ENCODE peak calls at places on chromosomes 7 and 10, in four cellular contexts. One of them, this sample, is unnamed. For H3K9me3 and H3K4me1, the result is how much of the 10 kb centered on the place peaks cover.

GRCh38 chr10:47379445-47379785 is 4.7 kb downstream of the ZNF488 start:
- DNase-seq in Peyer's patch: no peak
- DNase-seq in MM.1S: no peak
- DNase-seq in stomach: peak
- DNase-seq in this sample: no peak

GRCh38 chr7:5296627-5297226 is 14.0 kb downstream of the SLC29A4 start:
- DNase-seq in stomach: no peak
- DNase-seq in MM.1S: no peak
- DNase-seq in Peyer's patch: peak
- DNase-seq in this sample: no peak

GRCh38 chr7:66556177-66556548 is 72.5 kb upstream of the KCTD7 start:
- DNase-seq in Peyer's patch: no peak
- DNase-seq in stomach: no peak
- DNase-seq in MM.1S: no peak
- DNase-seq in this sample: no peak

GRCh38 chr10:104296687-104297436 is 27.9 kb downstream of the GSTO2 start:
- DNase-seq in Peyer's patch: no peak
- DNase-seq in stomach: no peak
- DNase-seq in MM.1S: no peak
- DNase-seq in this sample: no peak

GRCh38 chr7:43560742-43561330 is 22.1 kb upstream of the STK17A start:
- DNase-seq in Peyer's patch: no peak
- DNase-seq in stomach: no peak
- DNase-seq in MM.1S: no peak
- DNase-seq in this sample: no peak

GRCh38 chr7:458511-459245 is 61.0 kb downstream of the PDGFA start:
- DNase-seq in MM.1S: no peak
- DNase-seq in Peyer's patch: no peak
- DNase-seq in stomach: no peak
- DNase-seq in this sample: no peak

GRCh38 chr7:127392182-127392565 is 334 bp downstream of the ZNF800 start:
- DNase-seq in MM.1S: peak
- DNase-seq in stomach: peak
- DNase-seq in Peyer's patch: peak
- DNase-seq in this sample: peak

GRCh38 chr7:134279898-134280297 is 36.8 kb downstream of the SLC35B4 start:
- DNase-seq in stomach: no peak
- DNase-seq in Peyer's patch: no peak
- DNase-seq in MM.1S: no peak
- DNase-seq in this sample: no peak

GRCh38 chr7:81887098-81887497 is 117.3 kb upstream of the HGF start:
- DNase-seq in stomach: no peak
- DNase-seq in MM.1S: peak
- DNase-seq in Peyer's patch: no peak
- DNase-seq in this sample: no peak

GRCh38 chr10:45422207-45422606 is 48.2 kb downstream of the ALOX5 start:
- DNase-seq in MM.1S: no peak
- DNase-seq in stomach: no peak
- DNase-seq in Peyer's patch: no peak
- DNase-seq in this sample: no peak

GRCh38 chr10:42598249-42598873 is 40.0 kb downstream of the ZNF33B start:
- DNase-seq in Peyer's patch: no peak
- DNase-seq in MM.1S: no peak
- DNase-seq in stomach: no peak
- DNase-seq in this sample: no peak

GRCh38 chr10:42593284-42593683 is 45.1 kb downstream of the ZNF33B start:
- DNase-seq in stomach: no peak
- DNase-seq in MM.1S: no peak
- DNase-seq in Peyer's patch: no peak
- DNase-seq in this sample: no peak

GRCh38 chr10:42594246-42594650 is 44.1 kb downstream of the ZNF33B start:
- DNase-seq in stomach: no peak
- DNase-seq in MM.1S: no peak
- DNase-seq in Peyer's patch: no peak
- DNase-seq in this sample: no peak

DNA sequence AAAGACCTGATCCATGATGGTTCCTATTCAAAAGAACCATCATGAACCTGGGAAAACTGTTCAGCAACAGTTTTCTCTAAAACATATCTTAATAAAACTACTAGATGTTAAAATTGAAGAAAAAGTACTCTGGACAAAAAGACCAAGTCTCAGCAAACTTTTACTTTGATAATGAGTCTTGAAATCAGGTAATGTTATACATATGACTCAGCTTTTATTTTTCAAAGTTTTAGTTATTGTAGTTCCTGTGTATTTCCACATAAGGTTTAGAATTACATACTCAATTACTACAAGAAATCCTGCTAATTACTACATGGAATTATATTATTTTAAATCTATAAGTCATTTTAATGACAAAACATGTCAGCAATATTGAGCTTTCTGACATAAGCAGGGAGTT is 42.2 kb downstream of the ZNF33B start:
- DNase-seq in stomach: no peak
- DNase-seq in Peyer's patch: no peak
- DNase-seq in MM.1S: no peak
- DNase-seq in this sample: no peak
- H3K9me3 ChIP-seq in stomach: half or more
- H3K9me3 ChIP-seq in Peyer's patch: under half
- H3K9me3 ChIP-seq in MM.1S: under half
- H3K9me3 ChIP-seq in this sample: under half

GRCh38 chr7:34163956-34164355 is 258.6 kb downstream of the BMPER start:
- DNase-seq in MM.1S: no peak
- DNase-seq in stomach: no peak
- DNase-seq in Peyer's patch: no peak
- DNase-seq in this sample: no peak
- H3K4me1 ChIP-seq in MM.1S: under half
- H3K4me1 ChIP-seq in stomach: under half
- H3K4me1 ChIP-seq in Peyer's patch: under half
- H3K4me1 ChIP-seq in this sample: under half

DNA sequence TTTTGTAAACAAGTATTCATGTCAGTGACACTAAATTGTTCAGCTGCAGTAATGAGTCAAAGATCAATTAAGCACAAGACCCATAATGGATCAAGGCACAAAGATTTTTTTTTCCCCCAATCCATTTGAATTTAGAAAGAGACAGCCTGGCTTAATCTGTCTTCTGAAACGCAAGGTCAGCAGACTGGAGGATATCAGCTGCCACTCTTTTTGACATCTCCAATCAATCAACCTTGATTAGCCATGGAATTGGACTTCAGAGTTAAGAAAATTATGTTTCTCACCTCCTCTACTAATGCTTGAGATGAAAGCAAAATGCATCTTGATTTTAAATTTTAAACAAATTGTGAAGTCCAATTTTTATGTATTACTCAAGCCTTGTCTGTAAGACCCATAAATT is 642.4 kb upstream of the STEAP1 start:
- DNase-seq in stomach: no peak
- DNase-seq in Peyer's patch: no peak
- DNase-seq in MM.1S: no peak
- DNase-seq in this sample: no peak
- H3K9me3 ChIP-seq in stomach: under half
- H3K9me3 ChIP-seq in Peyer's patch: under half
- H3K9me3 ChIP-seq in MM.1S: under half
- H3K9me3 ChIP-seq in this sample: under half

DNA sequence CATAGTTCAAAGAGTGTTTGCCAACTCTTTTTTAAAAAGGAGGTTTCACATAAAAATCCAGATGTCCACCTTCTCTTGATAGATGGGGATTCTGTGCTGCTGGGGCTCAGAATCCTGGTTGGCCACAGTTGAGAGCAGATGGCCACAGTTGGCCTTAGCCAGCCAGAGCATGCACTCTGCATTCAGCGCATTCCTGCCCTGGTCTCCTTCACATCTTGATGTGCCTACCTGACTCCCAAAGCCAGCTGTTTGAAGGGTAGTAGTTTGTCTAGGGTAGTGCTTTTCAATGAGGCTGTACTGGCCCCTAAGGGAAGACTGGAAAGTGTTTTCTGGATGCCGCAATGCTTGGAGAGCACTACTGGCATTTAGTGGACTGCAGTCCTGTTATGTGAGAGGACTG is 208.1 kb upstream of the HDAC9 start:
- DNase-seq in Peyer's patch: no peak
- DNase-seq in MM.1S: no peak
- DNase-seq in stomach: no peak
- DNase-seq in this sample: no peak
- H3K4me1 ChIP-seq in Peyer's patch: under half
- H3K4me1 ChIP-seq in MM.1S: under half
- H3K4me1 ChIP-seq in stomach: under half
- H3K4me1 ChIP-seq in this sample: under half

GRCh38 chr7:159200421-159200820 is 55.8 kb upstream of the VIPR2 start:
- DNase-seq in stomach: no peak
- DNase-seq in Peyer's patch: no peak
- DNase-seq in MM.1S: no peak
- DNase-seq in this sample: no peak
- H3K9me3 ChIP-seq in stomach: under half
- H3K9me3 ChIP-seq in Peyer's patch: under half
- H3K9me3 ChIP-seq in MM.1S: under half
- H3K9me3 ChIP-seq in this sample: under half

GRCh38 chr7:137994091-137994688 is 7.7 kb downstream of the CREB3L2 start:
- DNase-seq in Peyer's patch: no peak
- DNase-seq in stomach: no peak
- DNase-seq in MM.1S: no peak
- DNase-seq in this sample: no peak
- H3K4me1 ChIP-seq in Peyer's patch: under half
- H3K4me1 ChIP-seq in stomach: half or more
- H3K4me1 ChIP-seq in MM.1S: half or more
- H3K4me1 ChIP-seq in this sample: half or more

GRCh38 chr7:149688836-149689590 is 84.4 kb downstream of the ZNF467 start:
- DNase-seq in Peyer's patch: no peak
- DNase-seq in MM.1S: no peak
- DNase-seq in stomach: no peak
- DNase-seq in this sample: no peak
- H3K9me3 ChIP-seq in Peyer's patch: under half
- H3K9me3 ChIP-seq in MM.1S: under half
- H3K9me3 ChIP-seq in stomach: under half
- H3K9me3 ChIP-seq in this sample: under half

DNA sequence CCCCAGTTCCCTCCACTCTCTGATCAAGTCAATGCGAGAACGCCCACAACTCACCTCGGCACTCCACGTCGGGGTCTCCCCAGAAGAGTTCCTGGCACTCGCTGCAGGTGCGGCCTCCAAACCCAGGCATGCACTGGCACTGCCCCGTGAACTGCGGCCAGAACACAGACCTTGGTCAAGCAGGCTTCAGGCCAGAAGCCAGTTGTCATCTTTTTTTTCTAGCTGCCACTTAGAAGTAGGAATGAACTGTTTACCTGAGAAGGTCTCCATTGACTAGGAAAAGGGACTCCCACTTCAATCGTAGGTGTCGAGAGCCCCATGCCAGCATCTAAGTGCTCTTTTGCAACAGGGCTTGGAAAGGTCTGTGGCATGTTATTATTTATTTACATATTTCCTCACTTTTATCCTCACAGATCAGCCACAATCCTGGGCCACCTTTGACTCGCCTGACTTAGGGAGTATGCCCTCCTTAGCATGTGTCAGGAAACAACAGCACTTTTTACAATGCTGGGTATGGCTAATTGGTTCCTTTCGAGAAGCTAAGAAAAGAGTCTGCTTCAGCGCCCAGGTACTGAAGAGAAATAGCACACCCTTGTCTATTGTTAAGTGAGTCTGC is 51.7 kb downstream of the LAMB1 start:
- DNase-seq in Peyer's patch: no peak
- DNase-seq in MM.1S: no peak
- DNase-seq in stomach: peak
- DNase-seq in this sample: no peak
- H3K4me1 ChIP-seq in Peyer's patch: under half
- H3K4me1 ChIP-seq in MM.1S: under half
- H3K4me1 ChIP-seq in stomach: under half
- H3K4me1 ChIP-seq in this sample: under half

GRCh38 chr7:6680146-6680545 is 26.6 kb downstream of the ZNF12 start:
- DNase-seq in stomach: no peak
- DNase-seq in MM.1S: no peak
- DNase-seq in Peyer's patch: no peak
- DNase-seq in this sample: no peak
- H3K9me3 ChIP-seq in stomach: half or more
- H3K9me3 ChIP-seq in MM.1S: under half
- H3K9me3 ChIP-seq in Peyer's patch: under half
- H3K9me3 ChIP-seq in this sample: half or more

This sample was measured in suprapubic skin.